ENCODE peak calls at places on chromosomes 6 and 20, in nine cellular contexts. U, M, D, K, Y, I, W, G and V are unnamed samples.

GRCh38 chr6:144954241-144954556 is 669.1 kb downstream of the UTRN start:
- DNase-seq in U (no peak), M (no peak), D (no peak), K (no peak), Y (no peak), I (no peak), W (no peak), G (no peak), V (no peak)

GRCh38 chr20:46206025-46206424 is 87.9 kb downstream of the CD40 start:
- DNase-seq in U (no peak), M (no peak), D (peak; percentile 68), K (peak; percentile 71), Y (peak; percentile 23), I (no peak), W (peak; percentile 40), G (peak; percentile 46), V (peak; percentile 74)

GRCh38 chr6:126112171-126112632 is 125.9 kb downstream of the TRMT11 start:
- DNase-seq in U (no peak), M (peak; percentile 32), D (peak; percentile 83), K (no peak), Y (no peak), I (no peak), W (no peak), G (peak; percentile 74), V (no peak)

GRCh38 chr6:163983601-163984445 is 569.3 kb downstream of the QKI start:
- DNase-seq in U (no peak), M (peak; percentile 14), D (no peak), K (no peak), Y (no peak), I (no peak), W (no peak), G (no peak), V (no peak)

GRCh38 chr6:11370191-11371018 is 137.9 kb upstream of the NEDD9 start:
- DNase-seq in U (no peak), M (no peak), D (no peak), K (no peak), Y (no peak), I (no peak), W (no peak), G (no peak), V (no peak)

GRCh38 chr20:33209789-33210188 is 7.4 kb upstream of the BPIFA3 start:
- DNase-seq in U (peak; percentile 6), M (peak; percentile 93), D (peak; percentile 72), K (peak; percentile 82), Y (peak; percentile 47), I (peak; percentile 23), W (peak; percentile 38), G (peak; percentile 35), V (peak; percentile 61)

GRCh38 chr6:62042444-62042843 is 243.6 kb downstream of the KHDRBS2 start:
- DNase-seq in U (no peak), M (peak; percentile 34), D (no peak), K (no peak), Y (no peak), I (no peak), W (no peak), G (no peak), V (no peak)

GRCh38 chr6:45895569-45895968 is 120.1 kb downstream of the CLIC5 start:
- DNase-seq in U (no peak), M (no peak), D (no peak), K (no peak), Y (no peak), I (no peak), W (no peak), G (no peak), V (no peak)

GRCh38 chr6:28218312-28219248 is 6.5 kb upstream of the ZSCAN9 start:
- DNase-seq in U (no peak), M (peak; percentile 72), D (peak; percentile 60), K (peak; percentile 93), Y (peak; percentile 64), I (peak; percentile 63), W (peak; percentile 87), G (no peak), V (peak; percentile 62)

GRCh38 chr6:116073765-116074450 is 13.2 kb upstream of the FRK start:
- DNase-seq in U (no peak), M (no peak), D (peak; percentile 85), K (no peak), Y (peak; percentile 40), I (no peak), W (no peak), G (peak; percentile 93), V (no peak)

GRCh38 chr20:17598013-17598550 is 28.2 kb downstream of the DSTN start:
- DNase-seq in U (no peak), M (no peak), D (no peak), K (no peak), Y (no peak), I (no peak), W (no peak), G (no peak), V (no peak)

GRCh38 chr6:130587778-130588520 is 222.1 kb downstream of the TMEM200A start:
- DNase-seq in U (no peak), M (no peak), D (peak; percentile 73), K (no peak), Y (peak; percentile 68), I (no peak), W (no peak), G (no peak), V (no peak)

GRCh38 chr20:62820962-62821725 is 4.3 kb downstream of the COL9A3 start:
- DNase-seq in U (no peak), M (no peak), D (no peak), K (no peak), Y (no peak), I (no peak), W (no peak), G (no peak), V (no peak)

DNA sequence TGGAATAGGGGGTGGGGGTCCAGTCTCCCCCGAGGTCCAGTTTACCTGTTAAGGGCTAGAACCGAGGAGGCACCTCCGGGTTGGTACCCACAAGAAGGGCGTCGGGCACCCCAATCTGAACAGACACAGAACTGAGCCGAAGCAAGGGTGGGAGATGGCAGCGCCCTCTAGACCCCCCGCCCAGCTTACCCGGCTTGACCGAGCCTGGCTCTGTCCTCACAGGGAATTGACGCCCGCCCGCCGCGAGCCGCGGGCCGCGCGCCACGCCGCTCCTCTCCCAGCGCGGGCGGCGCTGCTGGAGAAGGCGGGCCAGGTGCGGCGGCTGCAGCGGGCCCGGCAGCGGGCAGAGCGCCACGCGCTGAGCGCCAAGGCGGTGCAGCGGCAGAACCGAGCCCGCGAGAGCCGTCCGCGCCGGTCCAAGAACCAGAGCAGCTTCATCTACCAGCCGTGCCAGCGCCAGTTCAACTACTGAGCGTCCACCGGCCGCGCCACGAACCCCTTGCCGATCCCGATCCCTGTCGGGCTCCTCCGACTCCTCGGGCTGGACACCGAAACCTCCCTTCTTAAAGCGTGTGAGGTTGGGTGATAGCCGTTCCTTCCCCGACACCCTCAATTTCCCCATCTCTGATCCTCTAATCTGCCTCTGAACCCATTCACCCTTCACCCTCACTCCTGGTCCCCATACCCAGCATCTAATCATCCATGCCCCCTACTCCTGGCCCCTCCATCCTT is 5.9 kb downstream of the TP53INP2 start:
- DNase-seq in U (peak; percentile 59), M (peak; percentile 86), D (peak; percentile 72), K (peak; percentile 92), Y (no peak), I (peak; percentile 78), W (peak; percentile 84), G (no peak), V (peak; percentile 26)
- TF ChIP-seq CTCF in U (no peak), M (no peak), D (peak; percentile 50), K (peak; percentile 32), Y (peak; percentile 32), I (peak; percentile 44), W (no peak), G (peak; percentile 32), V (no peak)

GRCh38 chr6:108876929-108877775 is 28.9 kb downstream of the ARMC2 start:
- DNase-seq in U (no peak), M (peak; percentile 9), D (no peak), K (no peak), Y (peak; percentile 90), I (no peak), W (peak; percentile 84), G (no peak), V (peak; percentile 91)
- H3K27ac ChIP-seq in U (no peak overlapping the region), M (no peak overlapping the region), D (no peak overlapping the region), K (peak overlapping the region; percentile 51), Y (peak overlapping the region; percentile 30), I (no peak overlapping the region), W (peak overlapping the region; percentile 65), G (no peak overlapping the region), V (peak overlapping the region; percentile 68)

GRCh38 chr20:53190225-53190624 is 218.1 kb downstream of the TSHZ2 start:
- DNase-seq in U (no peak), M (no peak), D (no peak), K (no peak), Y (no peak), I (no peak), W (no peak), G (no peak), V (no peak)
- TF ChIP-seq CTCF in U (no peak), M (no peak), D (no peak), K (no peak), Y (no peak), I (no peak), W (no peak), G (no peak), V (no peak)

GRCh38 chr6:26570027-26570809 is 26.5 kb upstream of the ABT1 start:
- DNase-seq in U (no peak), M (no peak), D (no peak), K (no peak), Y (no peak), I (no peak), W (no peak), G (no peak), V (no peak)

GRCh38 chr6:26575494-26575939 is 21.2 kb upstream of the ABT1 start:
- DNase-seq in U (no peak), M (no peak), D (no peak), K (no peak), Y (no peak), I (no peak), W (no peak), G (no peak), V (no peak)

GRCh38 chr6:26569433-26569764 is 27.4 kb upstream of the ABT1 start:
- DNase-seq in U (no peak), M (no peak), D (no peak), K (no peak), Y (no peak), I (no peak), W (no peak), G (no peak), V (no peak)

GRCh38 chr6:26568601-26569432 is 27.9 kb upstream of the ABT1 start:
- DNase-seq in U (peak; percentile 100), M (peak; percentile 86), D (peak; percentile 98), K (peak; percentile 90), Y (peak; percentile 95), I (peak; percentile 97), W (peak; percentile 87), G (peak; percentile 90), V (peak; percentile 97)

GRCh38 chr6:26571592-26572296 is 25.0 kb upstream of the ABT1 start:
- DNase-seq in U (no peak), M (peak; percentile 72), D (peak; percentile 97), K (no peak), Y (peak; percentile 91), I (peak; percentile 77), W (no peak), G (peak; percentile 90), V (peak; percentile 52)
- H3K27ac ChIP-seq in U (no peak overlapping the region), M (no peak overlapping the region), D (peak overlapping the region; percentile 50), K (peak overlapping the region; percentile 75), Y (peak overlapping the region; percentile 69), I (peak overlapping the region; percentile 25), W (peak overlapping the region; percentile 20), G (peak overlapping the region; percentile 82), V (peak overlapping the region; percentile 42)